ENCODE peak calls at places on chromosomes 13 and 19, in nine cellular contexts. X is IMR-90, W is left lung, T is fibroblast of lung, I is left ventricle myocardium inferior, E is mucosa of descending colon, O is testis, J is cardiac muscle cell, C is Caco-2. P is an unnamed sample. For H3K9me3 and H3K36me3, the result is how much of the 10 kb centered on the place peaks cover.

GRCh38 chr19:48513289-48514122 is 1.9 kb upstream of the LMTK3 start:
- DNase-seq in X (peak), C (peak), W (peak), I (no peak), J (peak), T (peak), E (peak), O (peak), P (peak)

GRCh38 chr13:84200971-84201370 is 318.7 kb upstream of the SLITRK1 start:
- DNase-seq in I (no peak), J (no peak), X (no peak), O (no peak), W (no peak), E (no peak), T (no peak), C (no peak), P (no peak)

GRCh38 chr13:50761406-50761805 is 82.1 kb downstream of the DLEU7 start:
- DNase-seq in O (no peak), X (no peak), C (no peak), W (no peak), T (no peak), E (no peak), I (no peak), J (no peak), P (no peak)

GRCh38 chr13:79423801-79424642 is 18.0 kb upstream of the RBM26 start:
- DNase-seq in J (peak), C (no peak), O (no peak), W (no peak), T (peak), E (no peak), X (peak), I (no peak), P (no peak)

GRCh38 chr13:108948269-108948671 is 318.9 kb downstream of the MYO16 start:
- DNase-seq in X (no peak), J (no peak), T (no peak), E (no peak), I (no peak), O (peak), C (no peak), W (no peak), P (no peak)

GRCh38 chr19:21838646-21839045 is 2.7 kb upstream of the ZNF43 start:
- DNase-seq in J (peak), E (no peak), T (no peak), O (no peak), I (no peak), X (peak), W (no peak), C (no peak), P (no peak)

GRCh38 chr13:38979891-38980627 is 10.6 kb downstream of the STOML3 start:
- DNase-seq in T (peak), C (no peak), J (peak), I (peak), O (peak), W (no peak), X (no peak), E (no peak), P (no peak)

GRCh38 chr13:91797567-91797966 is 399.1 kb downstream of the GPC5 start:
- DNase-seq in E (no peak), I (no peak), T (no peak), X (no peak), O (no peak), J (no peak), C (no peak), W (no peak), P (no peak)

GRCh38 chr13:51760592-51760991 is 43.4 kb downstream of the DHRS12 start:
- DNase-seq in I (no peak), O (peak), J (no peak), T (no peak), W (no peak), X (no peak), C (no peak), E (no peak), P (no peak)

GRCh38 chr13:99354371-99354951 is 47.3 kb upstream of the GPR183 start:
- DNase-seq in O (no peak), I (no peak), W (no peak), X (no peak), T (no peak), E (no peak), C (no peak), J (no peak), P (no peak)

GRCh38 chr19:24000656-24001055 is 86.0 kb downstream of the ZNF726 start:
- DNase-seq in C (no peak), W (no peak), J (no peak), O (no peak), T (no peak), X (no peak), E (no peak), I (no peak), P (no peak)
- H3K9me3 ChIP-seq in C (under half), W (under half), J (under half), O (under half), T (under half), X (half or more), E (half or more), I (under half), P (under half)

DNA sequence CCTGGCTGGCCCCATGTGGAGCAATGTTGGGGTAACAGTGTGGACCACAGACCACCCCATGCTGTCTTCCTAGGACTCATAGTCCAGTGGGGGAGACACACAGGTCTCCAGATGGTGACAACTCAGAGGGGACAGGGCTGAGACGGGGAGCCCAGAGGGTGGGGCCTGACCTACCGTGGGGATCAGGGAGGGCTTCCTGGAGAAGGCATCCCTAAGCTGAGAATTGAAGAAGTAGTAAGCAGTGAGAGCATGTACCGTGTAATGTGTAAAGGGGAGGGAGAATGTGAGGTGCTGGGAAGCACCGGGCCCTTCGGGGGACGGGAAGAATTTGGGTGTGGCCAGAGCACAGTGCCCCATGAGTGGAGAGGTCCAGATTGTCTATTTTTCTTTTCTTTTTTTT is 31.0 kb downstream of the PPP1R37 start:
- DNase-seq in T (no peak), W (no peak), X (no peak), E (no peak), I (no peak), C (no peak), O (no peak), J (no peak), P (no peak)
- H3K4me3 ChIP-seq in T (no peak), W (no peak), X (no peak), E (no peak), I (no peak), C (no peak), O (no peak), J (no peak), P (no peak)

DNA sequence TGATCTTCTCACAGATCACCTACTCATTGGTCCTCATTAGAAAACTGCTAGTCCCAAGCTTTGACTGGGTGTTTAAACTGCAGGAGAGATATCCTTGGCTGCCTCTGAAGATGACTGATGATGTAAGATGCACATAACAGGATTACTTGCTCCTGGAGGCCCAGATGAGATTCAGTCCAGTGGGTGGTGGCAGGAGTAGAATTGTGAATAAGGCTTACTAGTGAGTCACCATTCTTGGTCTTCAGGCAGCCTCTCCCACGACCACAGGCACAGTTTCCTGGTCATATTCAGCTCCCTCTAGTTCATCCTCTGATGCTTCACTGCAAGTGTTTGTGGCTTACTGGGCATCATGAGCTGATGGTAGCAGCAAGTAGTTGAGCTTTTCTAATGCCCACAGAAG is 12.1 kb downstream of the SERTM1 start:
- DNase-seq in J (peak), T (no peak), E (no peak), O (no peak), C (no peak), W (no peak), I (no peak), X (peak), P (no peak)
- H3K36me3 ChIP-seq in J (under half), T (under half), E (under half), O (under half), C (under half), W (under half), I (under half), X (under half), P (under half)

DNA sequence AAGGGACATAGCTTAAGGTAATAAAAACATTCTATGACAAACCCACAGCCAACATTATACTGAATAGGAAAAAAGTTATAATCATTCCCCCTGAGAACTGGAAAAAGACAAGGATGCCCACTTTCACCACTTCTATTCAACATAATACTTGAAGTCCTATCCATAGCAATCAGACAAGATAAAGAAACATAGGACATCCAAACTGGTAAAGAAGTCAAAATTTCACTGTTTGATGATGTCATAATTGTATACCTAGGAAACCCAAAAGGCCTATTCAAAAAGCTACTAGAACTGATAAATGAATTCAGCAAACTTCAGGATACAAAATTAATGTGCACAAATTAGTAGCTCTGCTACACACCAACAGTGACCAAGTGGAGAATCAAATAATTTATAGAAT is 1590.0 kb upstream of the PCDH20 start:
- DNase-seq in C (no peak), W (no peak), I (no peak), E (no peak), X (no peak), T (no peak), J (no peak), O (no peak), P (no peak)
- H3K9me3 ChIP-seq in C (under half), W (under half), I (half or more), E (half or more), X (under half), T (under half), J (under half), O (under half), P (under half)

DNA sequence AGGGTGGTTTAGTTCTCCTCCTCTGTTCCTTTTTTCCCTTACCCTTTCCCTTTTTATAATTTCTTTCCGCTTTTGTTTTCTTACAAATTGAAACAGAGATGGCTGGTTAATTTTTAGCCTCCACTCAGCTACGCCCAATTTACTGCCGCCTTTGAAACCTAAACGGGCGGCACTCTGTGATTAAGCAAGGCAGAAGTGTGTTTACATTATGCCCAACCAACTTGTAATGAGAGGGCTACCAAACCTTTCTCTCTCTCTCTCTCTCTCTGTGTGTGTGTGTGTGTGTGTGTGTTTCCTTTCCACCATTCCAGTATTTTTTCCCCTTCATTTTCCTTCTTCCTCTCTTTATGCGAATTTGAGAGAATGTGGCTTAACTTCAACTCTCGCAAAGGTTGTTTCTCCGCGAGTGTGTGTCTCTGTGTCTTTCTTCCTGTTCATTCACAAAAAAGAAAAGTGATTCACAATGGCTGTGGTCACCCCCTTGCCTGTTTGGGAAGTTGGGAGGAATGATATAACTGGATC is 31.3 kb downstream of the NFIX start:
- DNase-seq in E (no peak), I (no peak), T (peak), J (peak), O (no peak), C (no peak), W (no peak), X (peak), P (no peak)
- H3K4me3 ChIP-seq in E (no peak), I (peak), T (peak), J (no peak), O (no peak), C (no peak), W (peak), X (peak), P (peak)

GRCh38 chr19:40244596-40244995 is 18.1 kb upstream of the CCNP start:
- DNase-seq in O (no peak), J (no peak), W (no peak), E (no peak), T (no peak), I (no peak), X (no peak), C (no peak), P (no peak)
- H3K36me3 ChIP-seq in O (under half), J (under half), W (under half), E (under half), T (under half), I (under half), X (under half), C (under half), P (under half)

DNA sequence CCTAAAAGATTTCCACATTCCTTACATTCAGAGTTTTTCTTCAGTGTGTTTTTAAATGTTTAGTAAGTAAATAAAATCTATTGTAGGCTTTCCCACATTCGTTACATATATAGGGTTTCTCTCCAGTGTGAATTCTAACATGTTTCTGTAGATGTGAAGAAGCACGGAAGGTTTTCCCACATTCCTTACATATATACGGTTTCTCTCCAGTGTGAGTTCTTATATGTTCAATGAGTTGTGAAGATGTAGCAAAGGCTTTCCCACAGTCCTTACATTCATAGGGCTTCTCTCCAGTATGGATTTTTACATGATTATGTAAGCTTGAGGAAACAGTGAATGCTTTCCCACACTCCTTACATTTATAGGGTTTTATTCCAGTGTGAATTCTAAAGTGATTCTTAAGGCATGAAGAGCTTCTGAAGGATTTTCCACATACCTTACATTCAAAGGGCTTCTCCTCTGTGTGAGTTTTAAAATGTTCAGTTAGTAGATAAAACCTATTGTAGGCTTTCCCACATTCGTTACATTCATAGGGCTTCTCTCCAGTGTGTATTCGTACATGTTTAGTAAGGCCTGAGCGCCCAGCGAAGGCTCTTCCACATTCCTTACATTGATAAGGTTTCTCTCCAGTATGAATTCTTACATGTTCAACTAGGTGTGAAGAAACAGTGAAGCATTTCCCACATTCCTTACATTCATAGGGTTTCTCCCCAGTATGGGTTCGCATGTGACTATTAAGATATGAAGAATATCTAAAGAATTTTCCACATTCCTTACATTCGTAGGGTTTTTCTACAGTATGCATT is 18.2 kb downstream of the ZNF121 start:
- DNase-seq in O (no peak), T (peak), W (no peak), E (no peak), X (peak), I (no peak), J (peak), C (no peak), P (no peak)
- H3K9me3 ChIP-seq in O (under half), T (under half), W (under half), E (half or more), X (half or more), I (half or more), J (under half), C (half or more), P (half or more)

DNA sequence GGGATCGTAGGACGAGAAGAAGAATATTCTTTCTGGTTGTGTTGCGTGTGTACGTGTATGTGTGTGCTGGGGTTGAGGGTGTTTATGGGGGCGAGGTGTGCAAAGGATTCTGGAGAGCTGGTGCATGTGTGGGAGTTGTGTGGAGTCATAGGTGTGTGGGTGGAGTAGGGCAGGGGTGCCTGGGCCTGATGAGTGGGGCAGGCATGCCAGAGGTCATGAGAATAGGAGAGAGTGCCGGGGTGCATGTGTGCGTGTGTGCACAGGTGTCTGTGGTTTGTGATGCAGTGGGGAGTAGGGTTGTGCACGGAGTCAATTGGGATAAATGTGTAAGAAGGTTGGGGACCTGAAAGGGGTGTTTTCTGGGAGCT is 649 bp downstream of the TMEM91 start:
- DNase-seq in I (no peak), J (no peak), X (no peak), W (no peak), E (no peak), O (no peak), C (no peak), T (no peak), P (no peak)
- H3K4me3 ChIP-seq in I (peak), J (peak), X (peak), W (peak), E (no peak), O (peak), C (peak), T (peak), P (peak)